ENCODE peak calls at places on chromosomes 16 and 17, in five cellular contexts. E is BJ; B is activated naive CD8-positive, alpha-beta T cell treated with anti-CD3 and anti-CD28 coated beads for 36 hours; R is HTR-8/SVneo; U is NK-92 treated with Interleukin-12 subunit alpha and Interleukin-12 subunit beta, amount 100 ng/mL, for 24 hours. C is an unnamed sample.

GRCh38 chr17:47703671-47704070 is 9.7 kb downstream of the TBKBP1 start:
- DNase-seq in R (no peak), U (no peak), B (no peak), E (no peak), C (no peak)

GRCh38 chr16:80580109-80580832 is 39.5 kb downstream of the DYNLRB2 start:
- DNase-seq in B (peak), R (no peak), U (peak), E (no peak), C (peak)

GRCh38 chr17:3788200-3788599 is 12.8 kb downstream of the ITGAE start:
- DNase-seq in B (no peak), U (peak), R (no peak), E (no peak), C (no peak)

GRCh38 chr16:21283521-21284289 is 5.6 kb upstream of the CRYM start:
- DNase-seq in U (no peak), B (peak), E (no peak), R (no peak), C (peak)

GRCh38 chr16:85552980-85553435 is 60.1 kb upstream of the GSE1 start:
- DNase-seq in U (no peak), B (no peak), R (no peak), E (no peak), C (no peak)

GRCh38 chr16:64339052-64339770 is 782.7 kb downstream of the CDH11 start:
- DNase-seq in E (peak), R (no peak), U (no peak), B (no peak), C (peak)

GRCh38 chr17:47201168-47201567 is 8.0 kb upstream of the MYL4 start:
- DNase-seq in R (no peak), B (no peak), U (no peak), E (no peak), C (no peak)

GRCh38 chr16:86983621-86984020 is 333.6 kb downstream of the C16orf95 start:
- DNase-seq in B (no peak), E (no peak), R (no peak), U (no peak), C (no peak)

GRCh38 chr16:23079683-23080221 is 69.5 kb downstream of the USP31 start:
- DNase-seq in U (no peak), R (no peak), E (no peak), B (no peak), C (no peak)

C was measured in AG20443.